ENCODE peak calls at places on chromosomes 3 and 15, in six cellular contexts. T is HT1080; X is HFFc6; F is NCI-H460; O is T-helper 17 cell; D is CD8-positive, alpha-beta T cell. H is an unnamed sample.

GRCh38 chr3:9883676-9884554 is 3.9 kb upstream of the CIDEC start:
- DNase-seq in T (no peak), X (peak), F (no peak), O (no peak), D (no peak), H (no peak)

GRCh38 chr3:135887220-135887619 is 78.3 kb upstream of the PPP2R3A start:
- DNase-seq in T (peak), X (peak), F (no peak), O (no peak), D (no peak), H (no peak)

GRCh38 chr3:194321666-194322640 is 29.2 kb downstream of the CPN2 start:
- DNase-seq in T (no peak), X (no peak), F (no peak), O (no peak), D (no peak), H (no peak)

GRCh38 chr3:135218304-135218703 is 423.2 kb downstream of the EPHB1 start:
- DNase-seq in T (no peak), X (no peak), F (no peak), O (no peak), D (no peak), H (no peak)

GRCh38 chr3:48929358-48930035 is 10.9 kb downstream of the ARIH2 start:
- DNase-seq in T (no peak), X (no peak), F (no peak), O (no peak), D (no peak), H (no peak)

GRCh38 chr3:61343543-61343942 is 92.3 kb upstream of the FHIT start:
- DNase-seq in T (no peak), X (no peak), F (no peak), O (no peak), D (no peak), H (no peak)

GRCh38 chr3:50100956-50101845 is 12.5 kb downstream of the RBM5 start:
- DNase-seq in T (no peak), X (no peak), F (no peak), O (no peak), D (no peak), H (no peak)

GRCh38 chr15:63945005-63945788 is 101.1 kb downstream of the DAPK2 start:
- DNase-seq in T (peak), X (peak), F (peak), O (peak), D (peak), H (peak)

GRCh38 chr3:111715911-111716523 is 120.9 kb upstream of the ZBED2 start:
- DNase-seq in T (peak), X (peak), F (peak), O (no peak), D (peak), H (peak)

GRCh38 chr3:17021614-17022013 is 136.9 kb downstream of the PLCL2 start:
- DNase-seq in T (no peak), X (no peak), F (no peak), O (no peak), D (no peak), H (no peak)

GRCh38 chr3:115330406-115330805 is 183.3 kb upstream of the ZBTB20 start:
- DNase-seq in T (peak), X (no peak), F (no peak), O (no peak), D (no peak), H (no peak)

GRCh38 chr3:98188553-98188952 is 22.1 kb downstream of the OR5H15 start:
- DNase-seq in T (peak), X (no peak), F (peak), O (no peak), D (no peak), H (no peak)

GRCh38 chr3:170180107-170180951 is 1.2 kb downstream of the PHC3 start:
- DNase-seq in T (peak), X (peak), F (no peak), O (no peak), D (no peak), H (no peak)

GRCh38 chr15:42933886-42934667 is 13.5 kb upstream of the TTBK2 start:
- DNase-seq in T (no peak), X (no peak), F (no peak), O (no peak), D (no peak), H (no peak)

GRCh38 chr3:13718437-13718836 is 161.4 kb downstream of the WNT7A start:
- DNase-seq in T (no peak), X (no peak), F (no peak), O (no peak), D (no peak), H (no peak)

GRCh38 chr3:98730338-98730737 is 32.8 kb upstream of the ST3GAL6 start:
- DNase-seq in T (peak), X (no peak), F (no peak), O (no peak), D (no peak), H (no peak)

GRCh38 chr3:16476636-16477035 is 36.9 kb downstream of the RFTN1 start:
- DNase-seq in T (peak), X (peak), F (no peak), O (no peak), D (no peak), H (no peak)

GRCh38 chr3:187101184-187102072 is 37.9 kb downstream of the RPL39L start:
- DNase-seq in T (peak), X (peak), F (peak), O (peak), D (peak), H (peak)

GRCh38 chr3:191383104-191383503 is 52.8 kb upstream of the UTS2B start:
- DNase-seq in T (no peak), X (peak), F (no peak), O (no peak), D (no peak), H (no peak)

GRCh38 chr3:6282920-6283319 is 578.0 kb upstream of the GRM7 start:
- DNase-seq in T (no peak), X (no peak), F (no peak), O (no peak), D (no peak), H (no peak)

GRCh38 chr15:52796742-52797515 is 6.8 kb upstream of the ONECUT1 start:
- DNase-seq in T (no peak), X (no peak), F (no peak), O (no peak), D (no peak), H (no peak)

GRCh38 chr3:15263120-15263519 is 57.1 kb downstream of the CAPN7 start:
- DNase-seq in T (no peak), X (no peak), F (no peak), O (no peak), D (no peak), H (no peak)

GRCh38 chr3:57041674-57042073 is 18.8 kb upstream of the SPATA12 start:
- DNase-seq in T (no peak), X (no peak), F (no peak), O (no peak), D (no peak), H (no peak)

H was measured in stimulated activated naive CD4-positive, alpha-beta T cell treated with Interleukin-2 at 50 U/mL for 16 hours.